ENCODE peak calls at places on chromosomes 7 and 10, in nine cellular contexts. X, L, J, B, Z, C, S, U and W are unnamed samples.

GRCh38 chr7:83550100-83550499 is 98.8 kb downstream of the SEMA3E start:
- DNase-seq in X (no peak), L (no peak), J (no peak), B (no peak), Z (no peak), C (peak), S (no peak), U (peak), W (peak)

GRCh38 chr7:127968547-127968946 is 62.7 kb downstream of the LRRC4 start:
- DNase-seq in X (no peak), L (no peak), J (no peak), B (no peak), Z (no peak), C (no peak), S (no peak), U (no peak), W (no peak)

GRCh38 chr10:116768786-116769185 is 26.4 kb upstream of the HSPA12A start:
- DNase-seq in X (no peak), L (no peak), J (no peak), B (no peak), Z (no peak), C (no peak), S (no peak), U (no peak), W (no peak)

GRCh38 chr7:82616059-82616723 is 172.6 kb upstream of the CACNA2D1 start:
- DNase-seq in X (no peak), L (no peak), J (no peak), B (no peak), Z (no peak), C (no peak), S (no peak), U (no peak), W (no peak)

GRCh38 chr7:23931633-23932032 is 221.6 kb downstream of the STK31 start:
- DNase-seq in X (no peak), L (no peak), J (no peak), B (no peak), Z (no peak), C (no peak), S (no peak), U (no peak), W (no peak)

GRCh38 chr7:158024881-158025280 is 562.7 kb downstream of the PTPRN2 start:
- DNase-seq in X (peak), L (no peak), J (no peak), B (no peak), Z (no peak), C (no peak), S (no peak), U (no peak), W (no peak)

GRCh38 chr10:51430506-51430905 is 268.9 kb downstream of the CSTF2T start:
- DNase-seq in X (no peak), L (no peak), J (no peak), B (no peak), Z (no peak), C (peak), S (no peak), U (no peak), W (peak)

GRCh38 chr10:132547421-132547861 is 9.9 kb downstream of the INPP5A start:
- DNase-seq in X (peak), L (no peak), J (no peak), B (no peak), Z (no peak), C (no peak), S (no peak), U (no peak), W (no peak)

GRCh38 chr10:132710746-132711617 is 75.0 kb downstream of the NKX6-2 start:
- DNase-seq in X (peak), L (no peak), J (no peak), B (no peak), Z (no peak), C (no peak), S (no peak), U (no peak), W (no peak)

GRCh38 chr10:111360260-111360925 is 283.6 kb downstream of the ADRA2A start:
- DNase-seq in X (no peak), L (peak), J (peak), B (no peak), Z (peak), C (peak), S (peak), U (no peak), W (peak)

GRCh38 chr7:151745090-151745638 is 131.8 kb downstream of the PRKAG2 start:
- DNase-seq in X (peak), L (no peak), J (no peak), B (no peak), Z (no peak), C (peak), S (peak), U (peak), W (peak)

GRCh38 chr7:116653204-116653603 is 18.8 kb upstream of the MET start:
- DNase-seq in X (no peak), L (no peak), J (no peak), B (no peak), Z (no peak), C (peak), S (no peak), U (peak), W (peak)

GRCh38 chr10:104322416-104322782 is 15.9 kb downstream of the ITPRIP start:
- DNase-seq in X (peak), L (no peak), J (no peak), B (no peak), Z (no peak), C (peak), S (no peak), U (no peak), W (peak)

GRCh38 chr10:107081644-107082043 is 82.9 kb downstream of the SORCS1 start:
- DNase-seq in X (no peak), L (no peak), J (no peak), B (no peak), Z (no peak), C (no peak), S (no peak), U (no peak), W (no peak)

GRCh38 chr10:9209105-9209798 is 1154.8 kb downstream of the GATA3 start:
- DNase-seq in X (no peak), L (peak), J (peak), B (peak), Z (peak), C (peak), S (peak), U (peak), W (peak)

GRCh38 chr7:6607651-6608051 is 7.8 kb upstream of the ZNF853 start:
- DNase-seq in X (no peak), L (no peak), J (no peak), B (no peak), Z (no peak), C (no peak), S (no peak), U (no peak), W (no peak)

GRCh38 chr10:767211-767610 is 77.7 kb upstream of the DIP2C start:
- DNase-seq in X (no peak), L (no peak), J (no peak), B (no peak), Z (no peak), C (no peak), S (no peak), U (no peak), W (no peak)

GRCh38 chr7:925601-926000 is 28.9 kb downstream of the ADAP1 start:
- DNase-seq in X (peak), L (no peak), J (no peak), B (no peak), Z (peak), C (no peak), S (no peak), U (no peak), W (no peak)

GRCh38 chr10:28906934-28907333 is 229.6 kb downstream of the BAMBI start:
- DNase-seq in X (no peak), L (no peak), J (no peak), B (no peak), Z (no peak), C (no peak), S (no peak), U (peak), W (peak)

GRCh38 chr10:52644678-52645434 is 127.7 kb downstream of the MBL2 start:
- DNase-seq in X (no peak), L (no peak), J (peak), B (no peak), Z (peak), C (peak), S (peak), U (peak), W (peak)

GRCh38 chr10:124928084-124928483 is 13.8 kb upstream of the ZRANB1 start:
- DNase-seq in X (no peak), L (no peak), J (no peak), B (no peak), Z (peak), C (no peak), S (no peak), U (no peak), W (no peak)

GRCh38 chr7:3307437-3307836 is 6.4 kb downstream of the SDK1 start:
- DNase-seq in X (no peak), L (no peak), J (no peak), B (no peak), Z (no peak), C (no peak), S (no peak), U (no peak), W (no peak)

GRCh38 chr7:105141068-105141467 is 127.1 kb downstream of the KMT2E start:
- DNase-seq in X (no peak), L (no peak), J (peak), B (no peak), Z (peak), C (peak), S (no peak), U (peak), W (peak)

GRCh38 chr7:148701414-148701813 is 2.7 kb downstream of the CUL1 start:
- DNase-seq in X (no peak), L (no peak), J (no peak), B (no peak), Z (no peak), C (peak), S (no peak), U (no peak), W (peak)

GRCh38 chr7:129032017-129032416 is 22.9 kb downstream of the TNPO3 start:
- DNase-seq in X (no peak), L (no peak), J (no peak), B (no peak), Z (no peak), C (no peak), S (no peak), U (no peak), W (no peak)

GRCh38 chr7:22356855-22357310 is at the start of gene RAPGEF5:
- DNase-seq in X (no peak), L (peak), J (peak), B (no peak), Z (peak), C (no peak), S (no peak), U (no peak), W (peak)

GRCh38 chr10:132485391-132485790 is 52.2 kb upstream of the INPP5A start:
- DNase-seq in X (peak), L (no peak), J (no peak), B (no peak), Z (no peak), C (no peak), S (no peak), U (no peak), W (no peak)

GRCh38 chr7:16918288-16918895 is 36.6 kb upstream of the AGR3 start:
- DNase-seq in X (no peak), L (no peak), J (no peak), B (no peak), Z (no peak), C (peak), S (peak), U (no peak), W (peak)

GRCh38 chr7:51256244-51256781 is 60.3 kb downstream of the COBL start:
- DNase-seq in X (no peak), L (no peak), J (no peak), B (no peak), Z (no peak), C (no peak), S (no peak), U (no peak), W (no peak)

GRCh38 chr7:24059775-24060174 is 224.2 kb upstream of the NPY start:
- DNase-seq in X (no peak), L (no peak), J (no peak), B (no peak), Z (no peak), C (no peak), S (no peak), U (no peak), W (no peak)

GRCh38 chr7:24786306-24786705 is 29.0 kb upstream of the GSDME start:
- DNase-seq in X (no peak), L (no peak), J (no peak), B (no peak), Z (no peak), C (peak), S (no peak), U (no peak), W (peak)

GRCh38 chr10:51052152-51052551 is 22.1 kb upstream of the PRKG1 start:
- DNase-seq in X (no peak), L (no peak), J (no peak), B (no peak), Z (no peak), C (peak), S (no peak), U (no peak), W (no peak)

GRCh38 chr10:74165530-74165901 is 14.5 kb downstream of the ADK start:
- DNase-seq in X (no peak), L (no peak), J (no peak), B (no peak), Z (no peak), C (no peak), S (no peak), U (peak), W (peak)

GRCh38 chr10:44951827-44952226 is 7.8 kb upstream of the RASSF4 start:
- DNase-seq in X (peak), L (no peak), J (no peak), B (peak), Z (no peak), C (no peak), S (no peak), U (no peak), W (no peak)

GRCh38 chr7:142960955-142961512 is 1.1 kb downstream of the KEL start:
- DNase-seq in X (no peak), L (no peak), J (peak), B (no peak), Z (no peak), C (no peak), S (no peak), U (no peak), W (no peak)

GRCh38 chr10:103244663-103245271 is 920 bp upstream of the RPEL1 start:
- DNase-seq in X (peak), L (peak), J (peak), B (peak), Z (peak), C (peak), S (peak), U (peak), W (peak)

GRCh38 chr10:103241262-103242011 is 4.2 kb upstream of the RPEL1 start:
- DNase-seq in X (peak), L (no peak), J (no peak), B (no peak), Z (no peak), C (peak), S (no peak), U (peak), W (peak)

DNA sequence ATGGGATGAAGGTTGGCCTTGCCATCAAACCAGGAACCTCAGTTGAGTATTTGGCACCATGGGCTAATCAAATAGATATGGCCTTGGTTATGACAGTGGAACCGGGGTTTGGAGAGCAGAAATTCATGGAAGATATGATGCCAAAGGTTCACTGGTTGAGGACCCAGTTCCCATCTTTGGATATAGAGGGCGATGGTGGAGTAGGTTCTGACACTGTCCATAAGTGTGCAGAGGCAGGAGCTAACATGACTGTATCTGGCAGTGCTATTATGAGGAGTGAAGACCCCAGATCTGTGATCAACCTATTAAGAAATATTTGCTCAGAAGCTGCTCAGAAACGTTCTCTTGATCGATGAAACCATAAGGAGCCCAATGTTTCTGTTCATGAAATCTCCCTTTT is 641 bp downstream of the RPEL1 start:
- DNase-seq in X (no peak), L (no peak), J (no peak), B (no peak), Z (no peak), C (no peak), S (no peak), U (no peak), W (no peak)
- TF ChIP-seq CTCF in X (no peak), L (peak), J (peak), B (no peak), Z (no peak), C (no peak), S (peak), U (peak), W (peak)

GRCh38 chr10:60422809-60423208 is 33.1 kb upstream of the ANK3 start:
- DNase-seq in X (no peak), L (no peak), J (no peak), B (no peak), Z (no peak), C (no peak), S (no peak), U (no peak), W (no peak)

GRCh38 chr10:60417898-60418297 is 28.2 kb upstream of the ANK3 start:
- DNase-seq in X (no peak), L (no peak), J (no peak), B (no peak), Z (no peak), C (no peak), S (no peak), U (no peak), W (no peak)

GRCh38 chr10:60417024-60417423 is 27.3 kb upstream of the ANK3 start:
- DNase-seq in X (no peak), L (no peak), J (no peak), B (no peak), Z (no peak), C (no peak), S (no peak), U (no peak), W (peak)

GRCh38 chr10:60420991-60421894 is 31.6 kb upstream of the ANK3 start:
- DNase-seq in X (no peak), L (no peak), J (no peak), B (no peak), Z (no peak), C (no peak), S (no peak), U (no peak), W (no peak)

DNA sequence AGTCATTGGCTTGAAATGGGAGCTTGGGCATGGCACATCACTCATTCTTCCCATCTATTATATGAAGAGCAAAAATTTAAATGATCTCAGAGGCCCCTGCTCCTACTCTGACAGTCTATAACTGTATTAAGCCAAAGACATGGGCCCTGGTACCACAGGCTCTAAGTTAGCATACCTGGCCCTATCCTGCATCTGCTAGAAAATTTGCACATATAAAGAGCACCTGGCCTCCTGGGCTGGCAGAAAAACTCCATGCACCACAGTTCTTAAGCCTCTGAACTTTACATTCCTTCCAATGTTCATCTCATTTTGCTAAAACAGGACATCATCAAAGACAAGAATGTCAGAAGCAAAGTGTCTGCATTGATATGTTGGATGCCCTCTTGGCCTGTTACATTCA is 29.6 kb upstream of the ANK3 start:
- DNase-seq in X (no peak), L (no peak), J (no peak), B (no peak), Z (no peak), C (no peak), S (no peak), U (no peak), W (no peak)
- TF ChIP-seq CTCF in X (no peak), L (no peak), J (no peak), B (no peak), Z (no peak), C (no peak), S (no peak), U (no peak), W (no peak)

GRCh38 chr10:80104066-80104926 is 25.8 kb downstream of the TMEM254 start:
- DNase-seq in X (no peak), L (no peak), J (no peak), B (no peak), Z (no peak), C (peak), S (no peak), U (peak), W (peak)

GRCh38 chr10:80100861-80101695 is 22.6 kb downstream of the TMEM254 start:
- DNase-seq in X (no peak), L (no peak), J (no peak), B (no peak), Z (no peak), C (no peak), S (no peak), U (no peak), W (no peak)

GRCh38 chr10:80094236-80094635 is 15.8 kb downstream of the TMEM254 start:
- DNase-seq in X (no peak), L (no peak), J (no peak), B (no peak), Z (no peak), C (no peak), S (no peak), U (no peak), W (no peak)

DNA sequence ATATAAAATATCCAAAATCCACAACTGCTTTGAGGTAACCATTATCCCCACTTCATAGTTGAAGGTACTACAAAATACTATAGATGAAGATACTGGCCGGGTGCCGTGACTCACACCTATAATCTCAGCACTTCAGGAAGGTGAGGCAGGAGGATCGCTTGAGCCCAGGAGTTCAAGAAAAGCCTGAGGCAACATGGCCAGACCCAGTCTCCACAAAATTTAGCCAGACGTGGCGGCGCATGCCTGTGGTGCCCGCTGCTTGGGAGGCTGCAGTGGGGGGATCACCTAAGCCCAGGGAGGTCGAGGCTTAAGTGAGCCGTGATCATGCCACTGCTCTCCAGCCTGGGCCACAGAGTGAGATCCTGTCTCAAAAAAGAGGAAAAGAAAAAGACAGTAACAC is 21.7 kb downstream of the TMEM254 start:
- DNase-seq in X (no peak), L (no peak), J (no peak), B (no peak), Z (no peak), C (no peak), S (no peak), U (no peak), W (no peak)
- TF ChIP-seq CTCF in X (no peak), L (no peak), J (no peak), B (no peak), Z (no peak), C (no peak), S (no peak), U (no peak), W (no peak)

GRCh38 chr10:113316506-113316905 is 236.3 kb upstream of the HABP2 start:
- DNase-seq in X (no peak), L (no peak), J (peak), B (no peak), Z (no peak), C (no peak), S (no peak), U (no peak), W (no peak)
- TF ChIP-seq CTCF in X (no peak), L (no peak), J (peak), B (no peak), Z (no peak), C (no peak), S (peak), U (peak), W (no peak)

GRCh38 chr10:30241422-30242110 is 107.5 kb downstream of the MTPAP start:
- DNase-seq in X (no peak), L (no peak), J (no peak), B (no peak), Z (no peak), C (no peak), S (no peak), U (no peak), W (no peak)
- TF ChIP-seq CTCF in X (no peak), L (no peak), J (no peak), B (no peak), Z (peak), C (no peak), S (peak), U (no peak), W (no peak)

GRCh38 chr7:26151953-26152781 is at the start of gene NFE2L3:
- DNase-seq in X (peak), L (peak), J (peak), B (no peak), Z (peak), C (peak), S (no peak), U (peak), W (peak)
- TF ChIP-seq CTCF in X (no peak), L (peak), J (no peak), B (no peak), Z (no peak), C (no peak), S (peak), U (no peak), W (no peak)